ENCODE peak calls at places on chromosomes 3 and 15, in six cellular contexts. D, Y, N, O, K and V are unnamed samples.

GRCh38 chr15:59741274-59741906 is 52.3 kb upstream of the BNIP2 start:
- DNase-seq in D (peak; percentile 8), Y (no peak), N (peak; percentile 50), O (no peak), K (peak; percentile 20), V (peak; percentile 71)

GRCh38 chr15:49718234-49718633 is 97.4 kb downstream of the DTWD1 start:
- DNase-seq in D (peak; percentile 63), Y (no peak), N (no peak), O (peak; percentile 69), K (no peak), V (no peak)

GRCh38 chr3:111924283-111924682 is 54.5 kb upstream of the ABHD10 start:
- DNase-seq in D (no peak), Y (no peak), N (no peak), O (no peak), K (no peak), V (no peak)

GRCh38 chr15:56948766-56949105 is 30.3 kb downstream of the TCF12 start:
- DNase-seq in D (no peak), Y (no peak), N (no peak), O (peak; percentile 45), K (no peak), V (no peak)

GRCh38 chr15:26224266-26224665 is 361.1 kb upstream of the ATP10A start:
- DNase-seq in D (no peak), Y (no peak), N (no peak), O (no peak), K (no peak), V (no peak)

GRCh38 chr3:195796795-195797194 is 14.9 kb downstream of the MUC4 start:
- DNase-seq in D (no peak), Y (no peak), N (no peak), O (no peak), K (no peak), V (no peak)

GRCh38 chr15:76147906-76148553 is 88.2 kb downstream of the TMEM266 start:
- DNase-seq in D (peak; percentile 34), Y (peak; percentile 95), N (peak; percentile 76), O (peak; percentile 29), K (peak; percentile 56), V (peak; percentile 56)

GRCh38 chr15:86915811-86916331 is 836.2 kb downstream of the AGBL1 start:
- DNase-seq in D (peak; percentile 87), Y (no peak), N (peak; percentile 55), O (peak; percentile 13), K (peak; percentile 56), V (peak; percentile 88)

GRCh38 chr3:32002536-32003368 is 21.2 kb downstream of the ZNF860 start:
- DNase-seq in D (no peak), Y (no peak), N (no peak), O (no peak), K (no peak), V (peak; percentile 48)

GRCh38 chr3:129419476-129419875 is 9.0 kb downstream of the EFCAB12 start:
- DNase-seq in D (no peak), Y (no peak), N (no peak), O (no peak), K (no peak), V (no peak)

GRCh38 chr3:129422897-129423296 is 5.5 kb downstream of the EFCAB12 start:
- DNase-seq in D (no peak), Y (no peak), N (no peak), O (no peak), K (no peak), V (no peak)

GRCh38 chr3:129421988-129422745 is 6.3 kb downstream of the EFCAB12 start:
- DNase-seq in D (no peak), Y (no peak), N (no peak), O (no peak), K (no peak), V (peak; percentile 40)

GRCh38 chr3:129424185-129424841 is 4.1 kb downstream of the EFCAB12 start:
- DNase-seq in D (peak; percentile 50), Y (no peak), N (no peak), O (peak; percentile 24), K (no peak), V (peak; percentile 59)

DNA sequence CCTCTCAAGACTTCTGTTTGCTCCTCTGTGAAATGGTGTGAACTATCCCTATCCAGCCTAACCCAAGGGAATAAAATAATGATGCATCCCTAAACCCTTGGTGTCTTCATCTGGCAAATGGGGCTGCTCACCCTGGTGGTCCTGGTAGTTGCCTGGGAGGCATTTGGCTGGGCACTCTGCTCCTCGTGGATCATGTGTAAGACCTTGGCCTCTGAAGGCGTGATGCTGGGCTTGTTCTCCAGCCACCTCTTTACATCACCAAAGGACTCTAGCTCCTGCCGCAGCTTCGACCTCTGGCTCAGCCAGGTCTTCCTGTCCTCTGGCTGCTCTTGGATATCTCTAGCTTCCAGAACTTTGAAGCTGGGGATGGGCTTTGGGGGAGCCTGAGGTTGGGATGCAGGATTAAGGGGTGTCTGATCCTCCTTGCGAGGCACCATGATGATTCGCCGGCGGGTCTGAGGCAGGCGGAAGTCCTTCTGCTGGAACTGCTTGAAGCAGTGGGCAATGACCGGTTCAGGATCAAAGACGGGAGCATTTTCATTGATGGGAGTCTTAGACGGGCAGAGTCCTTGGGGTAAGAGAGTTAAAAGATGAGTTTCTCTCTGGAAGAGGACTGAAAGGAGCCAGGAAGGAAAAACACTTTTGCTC is 7.1 kb downstream of the EFCAB12 start:
- DNase-seq in D (no peak), Y (no peak), N (no peak), O (no peak), K (no peak), V (no peak)
- H2BK15ac ChIP-seq in D (no peak overlapping the region), Y (no peak overlapping the region), N (no peak overlapping the region), O (no peak overlapping the region), K (no peak overlapping the region), V (no peak overlapping the region)

GRCh38 chr3:107994954-107995715 is 95.7 kb downstream of the CD47 start:
- DNase-seq in D (no peak), Y (no peak), N (no peak), O (no peak), K (no peak), V (no peak)

GRCh38 chr3:107990926-107991325 is 99.9 kb downstream of the CD47 start:
- DNase-seq in D (no peak), Y (no peak), N (no peak), O (no peak), K (no peak), V (no peak)

GRCh38 chr3:107992976-107993684 is 97.7 kb downstream of the CD47 start:
- DNase-seq in D (peak; percentile 58), Y (no peak), N (no peak), O (peak; percentile 34), K (no peak), V (no peak)

GRCh38 chr3:107994181-107994580 is 96.7 kb downstream of the CD47 start:
- DNase-seq in D (no peak), Y (no peak), N (no peak), O (no peak), K (no peak), V (no peak)

GRCh38 chr3:107993771-107994170 is 97.1 kb downstream of the CD47 start:
- DNase-seq in D (no peak), Y (no peak), N (no peak), O (peak; percentile 22), K (no peak), V (no peak)
- H2AK5ac ChIP-seq in D (no peak overlapping the region), Y (no peak overlapping the region), N (no peak overlapping the region), O (no peak overlapping the region), K (no peak overlapping the region), V (no peak overlapping the region)

GRCh38 chr3:50122661-50123391 is 32.3 kb upstream of the SEMA3F start:
- DNase-seq in D (no peak), Y (no peak), N (no peak), O (no peak), K (no peak), V (no peak)

GRCh38 chr3:50126287-50127211 is 28.6 kb upstream of the SEMA3F start:
- DNase-seq in D (peak; percentile 58), Y (peak; percentile 58), N (no peak), O (peak; percentile 45), K (no peak), V (peak; percentile 73)

GRCh38 chr3:50125541-50126286 is 29.4 kb upstream of the SEMA3F start:
- DNase-seq in D (no peak), Y (peak; percentile 62), N (no peak), O (no peak), K (no peak), V (no peak)

GRCh38 chr3:50123394-50124361 is 31.4 kb upstream of the SEMA3F start:
- DNase-seq in D (no peak), Y (no peak), N (no peak), O (no peak), K (no peak), V (no peak)

GRCh38 chr3:50124363-50125226 is 30.5 kb upstream of the SEMA3F start:
- DNase-seq in D (no peak), Y (peak; percentile 68), N (no peak), O (no peak), K (no peak), V (no peak)
- H2BK15ac ChIP-seq in D (no peak overlapping the region), Y (peak overlapping the region; percentile 92), N (no peak overlapping the region), O (peak overlapping the region; percentile 88), K (peak overlapping the region; percentile 93), V (no peak overlapping the region)

GRCh38 chr15:80242802-80243201 is 9.2 kb downstream of the CTXND1 start:
- DNase-seq in D (no peak), Y (no peak), N (no peak), O (no peak), K (no peak), V (no peak)
- H2AK5ac ChIP-seq in D (no peak overlapping the region), Y (no peak overlapping the region), N (no peak overlapping the region), O (no peak overlapping the region), K (no peak overlapping the region), V (no peak overlapping the region)

DNA sequence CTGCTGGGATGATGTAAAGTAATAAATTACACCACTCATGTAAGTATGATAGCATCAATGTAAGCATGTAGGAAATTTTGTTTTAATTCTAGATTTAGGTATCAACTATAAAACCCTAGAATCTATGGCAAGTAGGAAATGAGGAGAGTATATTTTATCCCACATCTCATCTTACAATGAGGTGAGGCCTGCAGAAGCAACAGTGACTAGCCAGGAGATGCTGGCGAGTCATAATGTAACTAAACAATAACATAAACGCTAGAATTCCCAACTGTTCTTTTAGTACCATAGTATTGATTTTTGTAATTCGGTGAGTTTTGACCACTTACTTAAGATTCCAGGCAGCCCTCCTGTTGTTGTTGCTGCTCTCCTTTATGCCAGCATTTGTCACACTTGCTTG is 76.0 kb downstream of the TMEM108 start:
- DNase-seq in D (no peak), Y (no peak), N (no peak), O (peak; percentile 21), K (no peak), V (no peak)
- H2BK15ac ChIP-seq in D (no peak overlapping the region), Y (no peak overlapping the region), N (no peak overlapping the region), O (no peak overlapping the region), K (no peak overlapping the region), V (no peak overlapping the region)